ENCODE peak calls at places on chromosomes 11 and 22, in eight cellular contexts. V, K, Z, W, C, F, Q and Y are unnamed samples.

GRCh38 chr11:65854161-65854592 is 3.8 kb downstream of the CFL1 start:
- DNase-seq in V (no peak), K (no peak), Z (no peak), W (no peak), C (no peak), F (peak), Q (no peak), Y (no peak)

GRCh38 chr11:109547356-109548027 is 125.5 kb downstream of the C11orf87 start:
- DNase-seq in V (no peak), K (no peak), Z (no peak), W (no peak), C (no peak), F (no peak), Q (no peak), Y (no peak)

GRCh38 chr11:73760066-73760679 is 701 bp downstream of the RAB6A start:
- DNase-seq in V (no peak), K (peak), Z (peak), W (peak), C (peak), F (no peak), Q (no peak), Y (peak)

GRCh38 chr11:45285931-45286632 is at the start of gene SYT13:
- DNase-seq in V (no peak), K (no peak), Z (peak), W (no peak), C (no peak), F (no peak), Q (no peak), Y (peak)

GRCh38 chr11:119681537-119681936 is 47.5 kb downstream of the NECTIN1 start:
- DNase-seq in V (no peak), K (no peak), Z (no peak), W (no peak), C (no peak), F (no peak), Q (no peak), Y (no peak)

GRCh38 chr11:46381836-46382643 is 571 bp downstream of the MDK start:
- DNase-seq in V (no peak), K (no peak), Z (peak), W (peak), C (peak), F (no peak), Q (no peak), Y (no peak)

GRCh38 chr11:67656278-67656922 is 5.9 kb upstream of the ACY3 start:
- DNase-seq in V (no peak), K (no peak), Z (no peak), W (no peak), C (no peak), F (no peak), Q (no peak), Y (no peak)

GRCh38 chr22:19761022-19761499 is 483 bp downstream of the TBX1 start:
- DNase-seq in V (no peak), K (no peak), Z (no peak), W (no peak), C (no peak), F (no peak), Q (no peak), Y (no peak)

GRCh38 chr22:32810241-32811133 is 9.0 kb downstream of the TIMP3 start:
- DNase-seq in V (no peak), K (no peak), Z (no peak), W (no peak), C (no peak), F (no peak), Q (no peak), Y (no peak)

GRCh38 chr11:73516080-73516479 is 81.8 kb downstream of the FAM168A start:
- DNase-seq in V (no peak), K (no peak), Z (no peak), W (no peak), C (no peak), F (no peak), Q (no peak), Y (no peak)

GRCh38 chr22:49218142-49218541 is 609.5 kb downstream of the BRD1 start:
- DNase-seq in V (no peak), K (no peak), Z (no peak), W (no peak), C (no peak), F (no peak), Q (no peak), Y (no peak)

GRCh38 chr11:77084581-77085191 is 17.9 kb downstream of the CAPN5 start:
- DNase-seq in V (no peak), K (no peak), Z (no peak), W (peak), C (peak), F (peak), Q (no peak), Y (peak)

GRCh38 chr22:29115682-29116313 is 43.0 kb downstream of the KREMEN1 start:
- DNase-seq in V (no peak), K (no peak), Z (no peak), W (no peak), C (no peak), F (no peak), Q (no peak), Y (no peak)

GRCh38 chr11:130874955-130875531 is 41.2 kb downstream of the SNX19 start:
- DNase-seq in V (no peak), K (no peak), Z (no peak), W (no peak), C (no peak), F (no peak), Q (no peak), Y (peak)

GRCh38 chr11:35605691-35606090 is 12.6 kb upstream of the FJX1 start:
- DNase-seq in V (no peak), K (no peak), Z (no peak), W (peak), C (no peak), F (no peak), Q (no peak), Y (peak)

GRCh38 chr22:19824197-19825015 is 30.3 kb downstream of the GNB1L start:
- DNase-seq in V (no peak), K (no peak), Z (peak), W (no peak), C (no peak), F (peak), Q (no peak), Y (peak)

GRCh38 chr11:134332189-134332631 is 422 bp downstream of the GLB1L2 start:
- DNase-seq in V (no peak), K (no peak), Z (peak), W (no peak), C (peak), F (no peak), Q (no peak), Y (no peak)

GRCh38 chr11:2093575-2094353 is 45.4 kb downstream of the IGF2 start:
- DNase-seq in V (no peak), K (peak), Z (no peak), W (no peak), C (no peak), F (peak), Q (no peak), Y (no peak)

GRCh38 chr22:29330753-29331152 is 15.3 kb upstream of the RASL10A start:
- DNase-seq in V (no peak), K (no peak), Z (peak), W (peak), C (no peak), F (no peak), Q (no peak), Y (no peak)